ENCODE peak calls at places on chromosomes 11 and 22, in eight cellular contexts. J is DMS 273 treated with DMSO at 0.1 percent for 48 hours; B is head of caudate nucleus; G is fibroblast of villous mesenchyme; C is T-cell; I is renal cortical epithelial cell; V is activated effector memory CD4-positive, alpha-beta T cell treated with Interleukin-2 at 50 U/mL for 16 hours; X is frontal cortex. Z is an unnamed sample.
A peak's percentile ranks its signal among the peaks of the same experiment; 100 is the strongest.

GRCh38 chr22:43529461-43529860 is 117.6 kb downstream of the MPPED1 start:
- DNase-seq in C (no peak), I (no peak), G (no peak), V (no peak), J (no peak), X (no peak), B (no peak), Z (no peak)

GRCh38 chr22:27546157-27546556 is 255.4 kb downstream of the MN1 start:
- DNase-seq in J (no peak), G (no peak), V (no peak), B (no peak), X (no peak), C (no peak), I (no peak), Z (no peak)

GRCh38 chr11:31799036-31799793 is 11.9 kb downstream of the PAX6 start:
- DNase-seq in X (peak; percentile 43), J (no peak), B (peak; percentile 42), G (no peak), C (no peak), I (no peak), V (no peak), Z (no peak)

GRCh38 chr11:8233691-8234424 is 29.8 kb downstream of the LMO1 start:
- DNase-seq in I (peak; percentile 92), C (no peak), G (no peak), V (no peak), X (no peak), J (no peak), B (no peak), Z (no peak)

GRCh38 chr11:34988294-34989255 is 72.2 kb downstream of the PDHX start:
- DNase-seq in V (no peak), C (no peak), J (no peak), B (no peak), I (peak; percentile 56), X (no peak), G (peak; percentile 56), Z (no peak)

GRCh38 chr22:42436402-42436801 is 4.2 kb upstream of the NFAM1 start:
- DNase-seq in X (no peak), G (no peak), I (no peak), J (peak; percentile 61), V (no peak), C (no peak), B (no peak), Z (no peak)

GRCh38 chr11:71499125-71499524 is 27.9 kb upstream of the KRTAP5-7 start:
- DNase-seq in I (no peak), G (no peak), J (no peak), X (no peak), C (no peak), B (peak; percentile 41), V (no peak), Z (no peak)

GRCh38 chr11:27701262-27702105 is 1.2 kb upstream of the BDNF start:
- DNase-seq in V (no peak), J (no peak), C (no peak), G (peak; percentile 82), I (no peak), X (no peak), B (peak; percentile 64), Z (no peak)

GRCh38 chr11:55793321-55793720 is 2.0 kb upstream of the OR5D14 start:
- DNase-seq in I (no peak), B (no peak), J (no peak), V (no peak), G (no peak), X (no peak), C (no peak), Z (no peak)

GRCh38 chr22:37309221-37310074 is 27.1 kb downstream of the CYTH4 start:
- DNase-seq in X (no peak), C (no peak), B (no peak), G (no peak), J (no peak), I (no peak), V (peak; percentile 50), Z (no peak)

GRCh38 chr11:65879622-65880021 is at the start of gene CTSW:
- DNase-seq in X (no peak), C (no peak), I (no peak), G (no peak), J (no peak), V (peak; percentile 38), B (no peak), Z (no peak)

GRCh38 chr11:19441752-19442553 is 201.2 kb upstream of the E2F8 start:
- DNase-seq in G (peak; percentile 95), X (no peak), J (no peak), I (peak; percentile 98), C (no peak), B (peak; percentile 81), V (no peak), Z (no peak)

GRCh38 chr11:62931501-62932278 is 10.5 kb upstream of the CHRM1 start:
- DNase-seq in V (no peak), J (no peak), C (no peak), G (no peak), I (no peak), X (no peak), B (no peak), Z (no peak)

GRCh38 chr11:104254347-104254746 is 90.4 kb upstream of the PDGFD start:
- DNase-seq in G (peak; percentile 2), V (no peak), X (no peak), B (peak; percentile 49), J (no peak), C (no peak), I (peak; percentile 9), Z (no peak)

GRCh38 chr11:12207384-12208150 is 97.2 kb downstream of the MICAL2 start:
- DNase-seq in C (no peak), B (no peak), X (no peak), G (peak; percentile 23), V (no peak), I (peak; percentile 31), J (no peak), Z (no peak)

GRCh38 chr11:11973361-11973800 is 35.0 kb downstream of the DKK3 start:
- DNase-seq in X (peak; percentile 45), C (no peak), J (no peak), G (peak; percentile 54), I (no peak), V (no peak), B (peak; percentile 88), Z (no peak)

GRCh38 chr22:44702479-44703219 is 645 bp downstream of the PRR5 start:
- DNase-seq in B (no peak), I (no peak), J (no peak), G (peak; percentile 84), X (no peak), C (no peak), V (no peak), Z (no peak)

GRCh38 chr22:35131423-35132050 is 65.6 kb downstream of the ISX start:
- DNase-seq in J (no peak), G (no peak), V (no peak), B (peak; percentile 47), X (no peak), I (no peak), C (no peak), Z (no peak)

GRCh38 chr22:48858121-48858520 is 969.6 kb downstream of the BRD1 start:
- DNase-seq in J (no peak), I (no peak), G (no peak), V (no peak), X (no peak), C (no peak), B (no peak), Z (no peak)

GRCh38 chr22:22773427-22773826 is 114.2 kb upstream of the IGLL5 start:
- DNase-seq in X (no peak), B (no peak), V (no peak), C (no peak), J (no peak), I (no peak), G (no peak), Z (no peak)

GRCh38 chr11:124612045-124612444 is 817 bp downstream of the PANX3 start:
- DNase-seq in V (no peak), B (no peak), I (no peak), C (no peak), G (no peak), J (no peak), X (no peak), Z (no peak)

GRCh38 chr22:36328635-36329216 is 59.0 kb downstream of the MYH9 start:
- DNase-seq in V (no peak), B (no peak), C (no peak), J (no peak), X (no peak), G (peak; percentile 91), I (peak; percentile 98), Z (peak; percentile 41)